ENCODE peak calls at places on chromosomes 3 and 15, in six cellular contexts. P is iPS-NIHi11; B is neuronal stem cell; R is heart left ventricle; O is naive thymus-derived CD8-positive, alpha-beta T cell; G is progenitor cell of endocrine pancreas. D is an unnamed sample.

GRCh38 chr3:114178770-114179368 is at the start of gene DRD3:
- DNase-seq in P (peak), R (no peak), O (no peak), G (peak), B (peak), D (no peak)

GRCh38 chr3:17119198-17120072 is 234.7 kb downstream of the PLCL2 start:
- DNase-seq in B (no peak), P (no peak), O (no peak), G (no peak), R (no peak), D (no peak)

GRCh38 chr3:66370179-66370578 is 130.6 kb downstream of the LRIG1 start:
- DNase-seq in B (no peak), P (no peak), R (peak), O (no peak), G (no peak), D (no peak)

GRCh38 chr3:177647876-177648275 is 450.6 kb upstream of the TBL1XR1 start:
- DNase-seq in G (no peak), P (no peak), R (no peak), O (no peak), B (no peak), D (peak)

GRCh38 chr3:62365311-62366092 is 7.8 kb downstream of the FEZF2 start:
- DNase-seq in G (no peak), R (no peak), B (peak), P (no peak), O (no peak), D (no peak)

GRCh38 chr15:92848852-92849598 is 51.1 kb upstream of the CHD2 start:
- DNase-seq in G (no peak), R (no peak), P (no peak), O (peak), B (no peak), D (peak)

GRCh38 chr15:76968310-76968709 is 26.6 kb upstream of the PSTPIP1 start:
- DNase-seq in R (no peak), P (no peak), G (no peak), B (no peak), O (no peak), D (no peak)

GRCh38 chr3:176939022-176939817 is 258.1 kb downstream of the TBL1XR1 start:
- DNase-seq in O (peak), G (peak), B (peak), R (no peak), P (peak), D (peak)

GRCh38 chr3:39587113-39587512 is 119.6 kb downstream of the MOBP start:
- DNase-seq in R (no peak), B (no peak), P (no peak), G (no peak), O (no peak), D (no peak)

GRCh38 chr15:101242160-101242998 is 9.5 kb downstream of the CHSY1 start:
- DNase-seq in O (peak), P (no peak), B (no peak), G (no peak), R (no peak), D (peak)

GRCh38 chr3:169118666-169119370 is 544.7 kb downstream of the MECOM start:
- DNase-seq in R (no peak), P (no peak), B (no peak), G (no peak), O (no peak), D (no peak)

GRCh38 chr3:174783502-174783901 is 75.6 kb upstream of the NAALADL2 start:
- DNase-seq in B (no peak), G (no peak), O (no peak), P (no peak), R (no peak), D (no peak)

GRCh38 chr3:138712086-138712485 is 103.5 kb downstream of the FAIM start:
- DNase-seq in G (no peak), R (no peak), B (no peak), P (no peak), O (no peak), D (no peak)

GRCh38 chr3:157390713-157391515 is 45.7 kb upstream of the PTX3 start:
- DNase-seq in R (no peak), P (no peak), B (no peak), G (no peak), O (no peak), D (no peak)

GRCh38 chr15:90101969-90102890 is at the start of gene IDH2:
- DNase-seq in G (peak), O (peak), R (peak), P (peak), B (peak), D (peak)

GRCh38 chr3:123076496-123077418 is 9.9 kb downstream of the PDIA5 start:
- DNase-seq in B (no peak), O (no peak), R (peak), P (no peak), G (no peak), D (no peak)

GRCh38 chr3:22612927-22613326 is 590.2 kb upstream of the UBE2E2 start:
- DNase-seq in B (no peak), O (no peak), R (no peak), P (no peak), G (no peak), D (no peak)

GRCh38 chr3:101963902-101964362 is 114.6 kb downstream of the NFKBIZ start:
- DNase-seq in B (no peak), P (no peak), O (no peak), G (no peak), R (no peak), D (no peak)

GRCh38 chr15:95259965-95260364 is 1028.6 kb downstream of the MCTP2 start:
- DNase-seq in B (no peak), G (no peak), P (no peak), O (no peak), R (no peak), D (no peak)

GRCh38 chr3:10935846-10936631 is 56.5 kb upstream of the SLC6A1 start:
- DNase-seq in P (no peak), R (no peak), G (no peak), B (no peak), O (no peak), D (no peak)

GRCh38 chr3:158379517-158379916 is 191.5 kb upstream of the MLF1 start:
- DNase-seq in O (no peak), P (no peak), R (no peak), G (no peak), B (no peak), D (no peak)

GRCh38 chr3:195803309-195803908 is 8.3 kb downstream of the MUC4 start:
- DNase-seq in O (no peak), G (no peak), R (no peak), P (no peak), B (no peak), D (no peak)

GRCh38 chr3:134655706-134656105 is 4.9 kb upstream of the KY start:
- DNase-seq in R (no peak), B (no peak), P (no peak), O (no peak), G (no peak), D (no peak)

GRCh38 chr3:44468572-44469520 is 8.6 kb downstream of the ZNF445 start:
- DNase-seq in G (no peak), P (peak), R (no peak), O (no peak), B (no peak), D (no peak)

GRCh38 chr3:108524547-108524946 is 14.2 kb upstream of the MYH15 start:
- DNase-seq in O (no peak), R (no peak), B (no peak), P (peak), G (no peak), D (no peak)

GRCh38 chr3:71083726-71084131 is 499.8 kb downstream of the FOXP1 start:
- DNase-seq in O (no peak), P (no peak), R (no peak), B (no peak), G (no peak), D (no peak)

GRCh38 chr3:13401149-13401548 is 19.0 kb downstream of the NUP210 start:
- DNase-seq in G (no peak), P (no peak), O (no peak), B (no peak), R (no peak), D (no peak)

GRCh38 chr15:61474796-61475195 is 245.7 kb upstream of the RORA start:
- DNase-seq in P (no peak), R (no peak), G (no peak), O (no peak), B (no peak), D (no peak)

GRCh38 chr3:57385498-57385897 is 93.0 kb upstream of the ASB14 start:
- DNase-seq in O (no peak), B (no peak), P (no peak), G (no peak), R (peak), D (no peak)

GRCh38 chr3:175432338-175433025 is 573.3 kb downstream of the NAALADL2 start:
- DNase-seq in O (no peak), G (no peak), R (no peak), B (no peak), P (no peak), D (no peak)

GRCh38 chr3:126508539-126508938 is 9.0 kb downstream of the UROC1 start:
- DNase-seq in B (no peak), P (no peak), G (no peak), O (no peak), R (no peak), D (no peak)

GRCh38 chr15:81373996-81374395 is at the start of gene TMC3:
- DNase-seq in O (no peak), G (no peak), R (no peak), B (peak), P (peak), D (no peak)

GRCh38 chr3:172711457-172711800 is 562 bp upstream of the NCEH1 start:
- DNase-seq in P (no peak), O (no peak), B (no peak), G (no peak), R (no peak), D (no peak)

GRCh38 chr3:117519776-117520175 is 810.2 kb downstream of the TUSC7 start:
- DNase-seq in G (no peak), P (no peak), O (no peak), B (no peak), R (no peak), D (no peak)

GRCh38 chr15:88385078-88385700 is 82.0 kb downstream of the MRPL46 start:
- DNase-seq in R (no peak), B (no peak), G (no peak), O (no peak), P (no peak), D (no peak)

GRCh38 chr3:165459111-165459510 is 262.9 kb upstream of the SLITRK3 start:
- DNase-seq in B (no peak), P (no peak), R (no peak), O (no peak), G (no peak), D (no peak)

GRCh38 chr3:36381311-36381956 is 1.1 kb downstream of the STAC start:
- DNase-seq in G (no peak), R (no peak), O (no peak), P (peak), B (peak), D (no peak)

GRCh38 chr3:9627901-9628633 is 21.2 kb upstream of the MTMR14 start:
- DNase-seq in G (no peak), R (no peak), P (no peak), B (no peak), O (no peak), D (no peak)

GRCh38 chr3:107969525-107969924 is 121.3 kb downstream of the CD47 start:
- DNase-seq in R (no peak), G (no peak), P (no peak), O (no peak), B (no peak), D (no peak)

GRCh38 chr3:177615015-177615414 is 417.7 kb upstream of the TBL1XR1 start:
- DNase-seq in O (no peak), G (no peak), R (peak), B (no peak), P (no peak), D (no peak)

D was measured in central memory CD4-positive, alpha-beta T cell.